ENCODE peak calls at places on chromosome 11, in four cellular contexts. One of them, this sample, is unnamed. For H3K36me3 and H3K4me1, the result is how much of the 10 kb centered on the place peaks cover.

GRCh38 chr11:92528051-92528450 is 303.4 kb downstream of the FAT3 start:
- DNase-seq in endodermal cell: no peak
- DNase-seq in PC-3: peak
- DNase-seq in body of pancreas: no peak
- DNase-seq in this sample: peak

GRCh38 chr11:131684111-131685060 is 314.0 kb downstream of the NTM start:
- DNase-seq in endodermal cell: peak
- DNase-seq in PC-3: no peak
- DNase-seq in body of pancreas: no peak
- DNase-seq in this sample: no peak

GRCh38 chr11:9384535-9385287 is at the start of gene IPO7:
- DNase-seq in endodermal cell: peak
- DNase-seq in PC-3: peak
- DNase-seq in body of pancreas: peak
- DNase-seq in this sample: peak

GRCh38 chr11:107196732-107197131 is 178.5 kb upstream of the GUCY1A2 start:
- DNase-seq in endodermal cell: no peak
- DNase-seq in PC-3: peak
- DNase-seq in body of pancreas: no peak
- DNase-seq in this sample: no peak

GRCh38 chr11:116432301-116432700 is 340.5 kb downstream of the BUD13 start:
- DNase-seq in endodermal cell: no peak
- DNase-seq in PC-3: no peak
- DNase-seq in body of pancreas: no peak
- DNase-seq in this sample: no peak

GRCh38 chr11:13118194-13118593 is 109.1 kb downstream of the RASSF10 start:
- DNase-seq in endodermal cell: no peak
- DNase-seq in PC-3: peak
- DNase-seq in body of pancreas: no peak
- DNase-seq in this sample: peak

GRCh38 chr11:78074756-78075155 is 4.9 kb downstream of the NDUFC2 start:
- DNase-seq in endodermal cell: no peak
- DNase-seq in PC-3: no peak
- DNase-seq in body of pancreas: no peak
- DNase-seq in this sample: no peak

GRCh38 chr11:124633355-124633754 is 10.7 kb downstream of the TBRG1 start:
- DNase-seq in endodermal cell: no peak
- DNase-seq in PC-3: peak
- DNase-seq in body of pancreas: no peak
- DNase-seq in this sample: peak

GRCh38 chr11:68167474-68167873 is 45.6 kb downstream of the KMT5B start:
- DNase-seq in endodermal cell: no peak
- DNase-seq in PC-3: no peak
- DNase-seq in body of pancreas: no peak
- DNase-seq in this sample: no peak
- H3K36me3 ChIP-seq in endodermal cell: half or more
- H3K36me3 ChIP-seq in PC-3: under half
- H3K36me3 ChIP-seq in body of pancreas: under half
- H3K36me3 ChIP-seq in this sample: half or more

GRCh38 chr11:62337682-62338181 is 484 bp downstream of the ASRGL1 start:
- DNase-seq in endodermal cell: peak
- DNase-seq in PC-3: peak
- DNase-seq in body of pancreas: peak
- DNase-seq in this sample: peak
- H3K4me1 ChIP-seq in endodermal cell: under half
- H3K4me1 ChIP-seq in PC-3: under half
- H3K4me1 ChIP-seq in body of pancreas: under half
- H3K4me1 ChIP-seq in this sample: under half

GRCh38 chr11:82979824-82980223 is 78.3 kb downstream of the DDIAS start:
- DNase-seq in endodermal cell: no peak
- DNase-seq in PC-3: no peak
- DNase-seq in body of pancreas: no peak
- DNase-seq in this sample: no peak

GRCh38 chr11:82980292-82980691 is 78.8 kb downstream of the DDIAS start:
- DNase-seq in endodermal cell: no peak
- DNase-seq in PC-3: peak
- DNase-seq in body of pancreas: no peak
- DNase-seq in this sample: peak

GRCh38 chr11:82978422-82979099 is 77.0 kb downstream of the DDIAS start:
- DNase-seq in endodermal cell: no peak
- DNase-seq in PC-3: peak
- DNase-seq in body of pancreas: no peak
- DNase-seq in this sample: peak

GRCh38 chr11:82980947-82981346 is 79.4 kb downstream of the DDIAS start:
- DNase-seq in endodermal cell: no peak
- DNase-seq in PC-3: no peak
- DNase-seq in body of pancreas: no peak
- DNase-seq in this sample: no peak

DNA sequence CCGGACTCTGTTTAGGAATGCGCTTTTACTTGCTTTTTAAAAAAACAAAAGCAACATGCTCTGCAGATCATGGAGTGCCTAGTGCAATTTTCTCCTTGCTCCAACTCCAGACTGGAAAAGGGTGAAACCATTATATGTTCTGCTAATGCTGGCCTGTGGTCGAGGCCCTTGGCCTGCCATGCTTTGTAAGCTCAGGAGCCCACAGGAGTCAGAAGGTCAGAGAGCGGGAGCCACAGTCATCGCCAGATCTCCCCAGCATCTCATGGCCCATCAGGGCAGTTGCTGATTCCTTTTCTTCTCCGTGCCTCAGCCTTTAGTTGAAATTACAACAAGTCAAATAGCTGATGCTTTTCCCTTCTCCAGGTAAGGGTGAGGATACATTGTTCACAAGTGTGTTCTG is 80.3 kb downstream of the DDIAS start:
- DNase-seq in endodermal cell: no peak
- DNase-seq in PC-3: no peak
- DNase-seq in body of pancreas: no peak
- DNase-seq in this sample: no peak
- H3K36me3 ChIP-seq in endodermal cell: under half
- H3K36me3 ChIP-seq in PC-3: under half
- H3K36me3 ChIP-seq in body of pancreas: under half
- H3K36me3 ChIP-seq in this sample: under half

DNA sequence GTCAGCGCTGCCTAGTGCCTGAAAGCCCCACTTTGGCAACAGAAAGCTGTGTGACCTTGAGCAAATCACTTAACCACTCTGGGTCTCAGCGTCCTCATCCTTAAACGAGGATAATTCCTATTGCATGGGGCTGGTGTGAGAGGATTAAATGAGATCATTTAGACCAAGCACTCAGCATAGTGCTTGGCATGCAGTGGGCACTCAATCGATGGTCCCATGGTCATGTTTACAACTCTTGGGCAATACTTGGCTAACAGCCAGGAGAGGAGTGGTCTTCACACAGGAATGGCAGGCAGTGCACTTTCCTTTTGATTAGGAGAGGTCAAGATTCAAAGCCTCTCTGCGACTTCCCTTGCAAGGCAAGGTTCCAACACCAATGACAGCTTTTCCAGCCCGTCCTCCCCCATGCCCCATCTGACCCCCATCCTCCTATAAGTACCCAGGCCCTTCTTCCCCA is 14.1 kb downstream of the TNKS1BP1 start:
- DNase-seq in endodermal cell: no peak
- DNase-seq in PC-3: no peak
- DNase-seq in body of pancreas: peak
- DNase-seq in this sample: peak
- H3K4me1 ChIP-seq in endodermal cell: under half
- H3K4me1 ChIP-seq in PC-3: half or more
- H3K4me1 ChIP-seq in body of pancreas: half or more
- H3K4me1 ChIP-seq in this sample: half or more

DNA sequence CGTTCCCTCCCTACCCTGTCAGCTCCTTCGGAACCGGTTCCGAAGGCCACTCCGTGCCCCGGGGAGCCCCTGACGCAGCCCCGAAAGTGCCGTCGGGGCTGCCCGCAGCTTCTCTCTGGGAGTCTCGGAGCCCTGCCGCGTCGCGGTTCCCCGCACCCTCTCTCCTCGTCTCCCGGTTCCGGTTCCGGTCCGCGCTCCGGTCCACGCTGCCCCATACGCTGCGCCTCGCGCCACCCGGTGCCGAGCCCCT is 626 bp downstream of the MTA2 start:
- DNase-seq in endodermal cell: peak
- DNase-seq in PC-3: peak
- DNase-seq in body of pancreas: peak
- DNase-seq in this sample: peak
- H3K36me3 ChIP-seq in endodermal cell: under half
- H3K36me3 ChIP-seq in PC-3: under half
- H3K36me3 ChIP-seq in body of pancreas: under half
- H3K36me3 ChIP-seq in this sample: under half